ENCODE peak calls at places on chromosome 9, in six cellular contexts. C, F, M, Q, R and G are unnamed samples.
A peak's percentile ranks its signal among the peaks of the same experiment; 100 is the strongest.

GRCh38 chr9:123685489-123686083 is 244.3 kb downstream of the DENND1A start:
- DNase-seq in Q (no peak), C (no peak), F (no peak), R (no peak), M (no peak), G (no peak)

GRCh38 chr9:88458716-88459115 is 70.5 kb downstream of the SPIN1 start:
- DNase-seq in Q (no peak), M (no peak), R (peak; percentile 82), F (no peak), C (no peak), G (peak; percentile 95)

GRCh38 chr9:130997925-130998595 is 10.9 kb upstream of the LAMC3 start:
- DNase-seq in F (peak; percentile 98), Q (no peak), R (peak; percentile 60), M (peak; percentile 69), C (peak; percentile 95), G (peak; percentile 60)

GRCh38 chr9:69645488-69645887 is 26.7 kb downstream of the APBA1 start:
- DNase-seq in Q (peak; percentile 86), F (peak; percentile 42), C (no peak), M (no peak), R (no peak), G (no peak)

GRCh38 chr9:72315089-72315509 is 49.9 kb downstream of the ZFAND5 start:
- DNase-seq in F (no peak), C (peak; percentile 10), Q (peak; percentile 90), M (peak; percentile 58), R (peak; percentile 82), G (no peak)

GRCh38 chr9:127873886-127874285 is 3.6 kb downstream of the AK1 start:
- DNase-seq in Q (peak; percentile 93), R (peak; percentile 76), C (no peak), M (peak; percentile 77), F (peak; percentile 52), G (peak; percentile 47)

GRCh38 chr9:69174645-69175487 is 789 bp downstream of the TJP2 start:
- DNase-seq in M (peak; percentile 60), Q (peak; percentile 87), F (peak; percentile 89), C (peak; percentile 50), R (peak; percentile 96), G (peak; percentile 93)

GRCh38 chr9:82284758-82285157 is 296.2 kb downstream of the SPATA31D1 start:
- DNase-seq in Q (no peak), R (no peak), F (no peak), M (no peak), C (no peak), G (no peak)

GRCh38 chr9:100811643-100812042 is 216.9 kb upstream of the PLPPR1 start:
- DNase-seq in R (no peak), C (no peak), M (no peak), Q (no peak), F (no peak), G (no peak)

GRCh38 chr9:136687721-136688223 is 515 bp upstream of the AGPAT2 start:
- DNase-seq in Q (peak; percentile 92), R (no peak), M (peak; percentile 32), C (no peak), F (no peak), G (no peak)

GRCh38 chr9:99809586-99810357 is 11.9 kb upstream of the NR4A3 start:
- DNase-seq in F (no peak), R (peak; percentile 12), Q (no peak), M (no peak), C (no peak), G (no peak)

GRCh38 chr9:98927724-98928123 is 16.0 kb upstream of the COL15A1 start:
- DNase-seq in C (no peak), F (no peak), Q (peak; percentile 50), M (no peak), R (no peak), G (no peak)

GRCh38 chr9:134025606-134026541 is 593 bp downstream of the BRD3OS start:
- DNase-seq in M (peak; percentile 34), F (peak; percentile 51), R (peak; percentile 33), Q (no peak), C (peak; percentile 65), G (peak; percentile 42)

GRCh38 chr9:34143116-34143515 is 16.6 kb upstream of the DCAF12 start:
- DNase-seq in C (no peak), M (no peak), F (no peak), Q (no peak), R (no peak), G (no peak)

GRCh38 chr9:34134521-34134920 is 8.0 kb upstream of the DCAF12 start:
- DNase-seq in C (no peak), Q (no peak), M (no peak), R (no peak), F (no peak), G (no peak)

GRCh38 chr9:34145165-34145564 is 18.7 kb upstream of the DCAF12 start:
- DNase-seq in Q (no peak), C (no peak), R (peak; percentile 21), M (no peak), F (no peak), G (peak; percentile 66)

GRCh38 chr9:34140853-34141252 is 14.4 kb upstream of the DCAF12 start:
- DNase-seq in C (no peak), M (no peak), Q (no peak), F (no peak), R (peak; percentile 41), G (no peak)

GRCh38 chr9:34139477-34140146 is 13.1 kb upstream of the DCAF12 start:
- DNase-seq in F (peak; percentile 35), C (no peak), Q (no peak), M (peak; percentile 77), R (peak; percentile 97), G (peak; percentile 95)
- TF ChIP-seq CTCF in F (peak; percentile 42), C (no peak), Q (no peak), M (peak; percentile 37), R (peak; percentile 62), G (peak; percentile 38)

GRCh38 chr9:7174884-7175283 is 417.1 kb downstream of the KDM4C start:
- DNase-seq in M (no peak), Q (no peak), F (no peak), R (no peak), C (no peak), G (no peak)
- TF ChIP-seq CTCF in M (no peak), Q (no peak), F (no peak), R (no peak), C (no peak), G (no peak)

DNA sequence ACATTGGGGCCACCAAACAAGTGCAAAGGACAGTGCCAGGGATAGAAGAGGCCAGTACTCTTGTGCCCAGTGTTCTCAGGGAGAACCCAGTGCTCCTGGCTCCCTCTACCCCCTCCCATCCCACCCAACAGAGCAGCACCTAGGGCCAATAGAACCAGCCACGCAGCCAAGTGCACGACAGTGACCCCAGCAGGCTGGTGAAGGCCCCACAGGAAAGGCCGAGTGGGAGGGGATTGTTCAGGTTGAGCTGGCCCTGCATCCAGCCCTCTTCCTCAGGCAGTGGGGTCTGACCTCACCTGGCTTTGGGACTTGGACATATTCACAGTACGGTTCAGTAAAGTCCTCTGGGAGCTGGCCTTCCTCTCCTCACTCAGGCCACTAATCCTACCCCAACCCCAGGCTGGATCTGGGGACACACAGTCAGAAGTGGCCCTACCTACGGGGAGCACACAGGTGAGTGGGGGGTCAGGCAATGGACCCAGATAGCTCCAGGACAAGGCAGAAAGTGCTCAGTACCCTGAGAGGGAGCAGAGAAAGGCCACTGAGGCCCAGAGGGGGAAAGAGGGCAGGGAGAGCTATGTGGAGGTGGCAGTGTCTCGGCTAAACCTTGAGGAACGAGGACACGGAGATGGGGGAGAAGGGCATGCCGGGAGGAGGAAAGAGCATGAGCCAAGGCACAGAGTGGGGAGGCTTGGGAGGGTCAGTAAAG is 25.4 kb downstream of the POLR1E start:
- DNase-seq in M (no peak), C (peak; percentile 41), R (no peak), Q (no peak), F (no peak), G (no peak)
- TF ChIP-seq CTCF in M (no peak), C (no peak), R (no peak), Q (no peak), F (no peak), G (no peak)

GRCh38 chr9:125601986-125602385 is 105.0 kb downstream of the MAPKAP1 start:
- DNase-seq in M (no peak), Q (no peak), C (peak; percentile 22), R (no peak), F (no peak), G (no peak)
- TF ChIP-seq CTCF in M (peak; percentile 12), Q (no peak), C (no peak), R (no peak), F (no peak), G (no peak)

GRCh38 chr9:91208837-91209236 is 152.9 kb downstream of the AUH start:
- DNase-seq in M (no peak), C (no peak), Q (no peak), R (no peak), F (no peak), G (no peak)

GRCh38 chr9:91211919-91212318 is 149.8 kb downstream of the AUH start:
- DNase-seq in R (no peak), Q (no peak), C (no peak), F (no peak), M (no peak), G (no peak)

GRCh38 chr9:91211414-91211813 is 150.3 kb downstream of the AUH start:
- DNase-seq in M (no peak), F (no peak), C (no peak), Q (no peak), R (no peak), G (no peak)

GRCh38 chr9:91207889-91208651 is 153.6 kb downstream of the AUH start:
- DNase-seq in R (peak; percentile 85), Q (no peak), F (no peak), C (no peak), M (no peak), G (peak; percentile 84)

DNA sequence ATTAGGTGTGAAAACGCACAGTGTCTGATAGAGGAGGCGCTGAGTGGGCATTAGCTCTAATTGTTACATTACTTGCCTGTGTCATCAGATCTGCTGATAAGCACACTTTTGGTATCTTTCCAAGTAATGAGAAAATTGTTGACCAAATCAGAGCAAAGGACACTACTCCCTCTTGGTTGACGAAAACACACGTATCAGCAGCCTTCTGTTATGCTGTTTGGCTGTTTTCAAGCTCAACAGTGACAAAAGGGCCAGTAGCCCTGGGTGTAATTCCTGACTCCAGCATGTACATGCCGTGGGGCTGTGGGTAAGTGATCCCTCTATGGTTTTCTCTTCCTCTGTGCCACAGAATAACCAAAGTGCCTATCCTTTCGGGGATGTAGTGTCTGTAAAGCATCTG is 151.4 kb downstream of the AUH start:
- DNase-seq in C (no peak), M (no peak), F (no peak), Q (no peak), R (no peak), G (peak; percentile 56)
- TF ChIP-seq CTCF in C (no peak), M (no peak), F (no peak), Q (no peak), R (no peak), G (no peak)

GRCh38 chr9:20280330-20280729 is 342.0 kb downstream of the MLLT3 start:
- DNase-seq in F (no peak), Q (no peak), C (no peak), M (no peak), R (no peak), G (no peak)
- TF ChIP-seq CTCF in F (no peak), Q (no peak), C (no peak), M (no peak), R (no peak), G (no peak)